ENCODE peak calls at places on chromosomes 3 and 15, in seven cellular contexts. T is PC-9; O is CD8-positive, alpha-beta memory T cell; N is MM.1S; M is ovary; Z is CD8-positive, alpha-beta T cell; A is A673. B is an unnamed sample. For H3K36me3, H3K4me1 and H3K9me3, the result is how much of the 10 kb centered on the place peaks cover.

GRCh38 chr3:98961161-98962155 is 60.0 kb upstream of the DCBLD2 start:
- DNase-seq in T (no peak), A (no peak), M (no peak), N (no peak), Z (no peak), O (no peak), B (no peak)

GRCh38 chr15:67813104-67813634 is 12.1 kb upstream of the SKOR1 start:
- DNase-seq in N (no peak), O (no peak), A (no peak), Z (no peak), M (no peak), T (no peak), B (no peak)

GRCh38 chr3:50441818-50442217 is 61.6 kb downstream of the CACNA2D2 start:
- DNase-seq in O (no peak), N (no peak), M (no peak), A (no peak), T (no peak), Z (no peak), B (no peak)

GRCh38 chr3:23162939-23163338 is 40.2 kb upstream of the UBE2E2 start:
- DNase-seq in N (peak), T (peak), M (no peak), A (no peak), O (no peak), Z (no peak), B (no peak)

GRCh38 chr15:88882745-88883144 is 12.6 kb downstream of the HAPLN3 start:
- DNase-seq in A (no peak), Z (no peak), O (no peak), N (no peak), T (no peak), M (no peak), B (no peak)

GRCh38 chr3:11367116-11367781 is 95.1 kb downstream of the ATG7 start:
- DNase-seq in A (peak), M (peak), N (no peak), Z (no peak), T (no peak), O (no peak), B (no peak)

GRCh38 chr3:167162083-167162482 is 218.0 kb downstream of the ZBBX start:
- DNase-seq in A (no peak), O (no peak), N (no peak), T (no peak), Z (no peak), M (no peak), B (no peak)

GRCh38 chr15:48984811-48985352 is 21.2 kb upstream of the SHC4 start:
- DNase-seq in N (no peak), O (no peak), Z (no peak), M (no peak), T (no peak), A (no peak), B (no peak)

GRCh38 chr15:84833447-84833846 is 16.3 kb downstream of the ALPK3 start:
- DNase-seq in A (no peak), N (no peak), M (peak), Z (no peak), T (peak), O (no peak), B (no peak)

GRCh38 chr3:11582123-11582968 is 61.4 kb downstream of the VGLL4 start:
- DNase-seq in N (no peak), T (no peak), Z (no peak), A (peak), O (no peak), M (peak), B (no peak)

GRCh38 chr15:65556622-65557021 is 26.4 kb downstream of the HACD3 start:
- DNase-seq in M (no peak), O (no peak), T (no peak), Z (no peak), N (no peak), A (no peak), B (no peak)
- H3K36me3 ChIP-seq in M (under half), O (under half), T (under half), Z (under half), N (under half), A (half or more), B (under half)

GRCh38 chr15:98720036-98720435 is 71.7 kb downstream of the IGF1R start:
- DNase-seq in A (no peak), Z (no peak), T (no peak), M (no peak), O (no peak), N (no peak), B (no peak)

GRCh38 chr15:98717942-98718341 is 69.6 kb downstream of the IGF1R start:
- DNase-seq in M (no peak), A (no peak), T (no peak), Z (no peak), O (no peak), N (no peak), B (no peak)

GRCh38 chr15:98719169-98719515 is 70.8 kb downstream of the IGF1R start:
- DNase-seq in T (peak), O (no peak), A (no peak), M (no peak), N (no peak), Z (no peak), B (no peak)

GRCh38 chr15:98720577-98720976 is 72.2 kb downstream of the IGF1R start:
- DNase-seq in A (no peak), N (no peak), O (no peak), M (no peak), Z (no peak), T (no peak), B (no peak)

GRCh38 chr15:98718426-98719168 is 70.3 kb downstream of the IGF1R start:
- DNase-seq in Z (no peak), N (no peak), O (no peak), M (no peak), A (no peak), T (no peak), B (no peak)
- H3K4me1 ChIP-seq in Z (half or more), N (under half), O (half or more), M (under half), A (under half), T (under half), B (under half)

GRCh38 chr3:142459096-142459495 is 11.3 kb upstream of the XRN1 start:
- DNase-seq in N (no peak), O (no peak), M (no peak), Z (no peak), T (no peak), A (no peak), B (no peak)

GRCh38 chr3:142459929-142460328 is 12.1 kb upstream of the XRN1 start:
- DNase-seq in N (no peak), O (no peak), Z (no peak), A (no peak), T (no peak), M (no peak), B (no peak)

DNA sequence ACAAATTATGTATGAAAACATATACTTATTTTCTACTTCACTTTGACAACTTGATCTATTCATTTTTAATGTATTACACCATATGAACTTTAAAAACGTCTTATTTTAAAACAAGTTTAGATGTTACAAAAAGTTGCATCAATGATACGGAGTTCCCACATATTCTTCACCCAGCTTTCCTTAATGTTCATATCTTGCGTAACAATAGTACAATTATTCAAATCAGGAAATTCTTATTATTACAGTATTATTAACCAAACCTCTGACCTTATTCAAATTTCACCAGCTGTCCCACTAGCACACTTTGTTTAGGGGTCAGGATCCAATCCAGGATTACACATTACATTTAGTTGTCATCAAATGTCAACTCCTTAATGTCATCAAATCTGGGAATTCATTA is 12.9 kb upstream of the XRN1 start:
- DNase-seq in Z (no peak), O (no peak), A (no peak), N (no peak), T (no peak), M (no peak), B (no peak)
- H3K9me3 ChIP-seq in Z (under half), O (under half), A (under half), N (under half), T (under half), M (under half), B (under half)

DNA sequence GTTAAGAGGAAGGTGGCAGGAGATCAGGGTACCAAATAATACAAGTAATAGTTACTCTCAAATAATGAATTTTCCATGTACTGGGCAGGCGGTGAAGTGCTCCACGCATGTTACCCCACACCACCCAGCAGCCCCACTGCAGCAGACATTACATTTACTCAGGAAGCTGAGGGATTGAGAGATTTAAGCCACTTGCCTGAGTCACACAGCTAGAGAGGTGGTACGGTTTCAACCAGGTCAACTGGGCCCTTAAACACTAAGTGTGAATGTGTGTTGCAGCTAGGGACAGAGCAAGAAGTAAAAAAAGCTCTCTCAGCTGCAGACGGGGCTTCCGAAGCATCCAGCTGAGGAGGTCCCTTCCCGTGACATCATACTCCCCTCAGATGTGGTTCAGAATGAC is 91.3 kb downstream of the PRICKLE2 start:
- DNase-seq in O (no peak), A (no peak), M (no peak), Z (no peak), N (no peak), T (no peak), B (no peak)
- H3K36me3 ChIP-seq in O (under half), A (under half), M (under half), Z (under half), N (under half), T (under half), B (under half)

DNA sequence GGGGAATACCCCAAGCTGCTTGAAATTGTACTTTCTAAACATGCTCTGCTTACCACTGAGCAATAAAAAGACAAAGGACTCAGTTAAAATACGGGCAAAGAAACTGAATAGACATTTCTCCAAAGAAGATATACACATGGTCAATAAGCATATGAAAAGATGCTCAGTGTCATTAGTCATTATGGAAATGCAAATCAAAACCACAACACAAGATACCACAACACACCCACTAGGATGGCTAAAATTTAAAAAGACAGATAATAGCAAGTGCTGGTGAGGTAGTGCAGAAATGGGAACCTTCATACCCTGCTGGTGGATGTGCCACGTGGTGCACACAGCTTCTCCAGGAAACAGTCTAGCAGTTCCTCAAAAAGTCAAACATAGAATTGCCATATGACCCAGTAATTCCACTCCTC is 21.3 kb downstream of the LRIG1 start:
- DNase-seq in M (no peak), T (no peak), O (no peak), Z (no peak), A (no peak), N (no peak), B (no peak)
- H3K4me1 ChIP-seq in M (under half), T (under half), O (half or more), Z (under half), A (under half), N (half or more), B (half or more)

GRCh38 chr3:426056-426455 is 229.5 kb downstream of the CHL1 start:
- DNase-seq in T (no peak), Z (no peak), N (no peak), O (no peak), M (no peak), A (no peak), B (no peak)

GRCh38 chr3:425094-425493 is 228.5 kb downstream of the CHL1 start:
- DNase-seq in O (no peak), A (no peak), M (no peak), N (no peak), Z (no peak), T (no peak), B (no peak)

GRCh38 chr3:430186-430585 is 233.6 kb downstream of the CHL1 start:
- DNase-seq in M (no peak), A (no peak), O (no peak), N (no peak), Z (no peak), T (no peak), B (no peak)

GRCh38 chr3:427128-427527 is 230.6 kb downstream of the CHL1 start:
- DNase-seq in A (no peak), Z (no peak), O (no peak), T (no peak), N (no peak), M (no peak), B (no peak)
- H3K9me3 ChIP-seq in A (under half), Z (under half), O (under half), T (under half), N (under half), M (under half), B (under half)

DNA sequence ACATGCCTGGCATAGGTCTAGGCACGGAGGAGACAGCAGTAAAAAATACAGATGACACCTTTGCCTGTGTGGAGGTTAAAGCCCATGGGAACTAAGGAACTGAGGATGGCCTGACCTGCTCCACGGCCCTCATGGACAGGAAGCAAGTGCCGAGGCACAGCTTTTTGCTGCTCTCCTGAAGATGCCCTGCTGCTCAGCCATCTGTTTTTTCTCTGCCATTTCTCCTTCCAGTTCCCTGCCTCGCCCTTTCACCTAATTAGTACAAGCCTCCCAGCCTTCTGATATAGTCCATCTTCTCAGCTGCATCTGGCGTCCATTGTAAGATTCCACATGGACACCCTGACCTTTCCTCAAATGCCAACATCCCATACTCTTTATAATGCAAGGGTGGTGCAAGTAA is 11.8 kb upstream of the CXCR6 start:
- DNase-seq in Z (no peak), O (no peak), T (no peak), M (no peak), N (no peak), A (no peak), B (no peak)
- H3K36me3 ChIP-seq in Z (half or more), O (half or more), T (under half), M (under half), N (under half), A (under half), B (half or more)

DNA sequence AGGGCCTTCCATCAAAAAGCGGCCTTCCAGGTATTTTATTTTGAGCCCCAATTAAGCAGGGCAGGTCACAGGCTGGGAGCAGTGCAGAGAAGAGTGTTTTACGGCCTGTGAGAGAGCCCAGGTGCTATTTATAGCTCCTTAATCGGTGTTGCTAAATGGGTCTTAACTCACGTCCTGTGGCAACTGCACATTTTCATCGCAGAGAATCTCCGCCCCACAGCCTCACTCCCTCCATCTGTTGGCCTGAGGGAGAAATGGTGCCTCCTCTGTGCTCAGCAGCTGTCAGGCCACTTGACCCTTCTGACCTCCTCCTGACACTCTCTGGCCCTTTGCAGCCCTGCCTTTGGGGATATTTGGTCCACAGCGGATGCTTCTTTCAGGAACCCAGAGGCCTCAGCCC is 58.6 kb downstream of the SPSB4 start:
- DNase-seq in O (no peak), M (no peak), A (no peak), Z (no peak), N (peak), T (no peak), B (no peak)
- H3K4me1 ChIP-seq in O (under half), M (under half), A (under half), Z (under half), N (under half), T (under half), B (under half)

GRCh38 chr3:136856665-136857064 is 5.3 kb upstream of the NCK1 start:
- DNase-seq in A (no peak), M (no peak), T (no peak), Z (no peak), O (no peak), N (no peak), B (no peak)
- H3K9me3 ChIP-seq in A (under half), M (under half), T (under half), Z (under half), O (under half), N (under half), B (under half)